ENCODE peak calls at places on chromosomes 11 and 22, in eight cellular contexts. B, T, V, U, K, I, L and W are unnamed samples.

GRCh38 chr11:24828938-24829337 is 332.1 kb downstream of the LUZP2 start:
- DNase-seq in B (no peak), T (no peak), V (no peak), U (no peak), K (no peak), I (no peak), L (no peak), W (no peak)

GRCh38 chr22:46508391-46508999 is 28.9 kb downstream of the CELSR1 start:
- DNase-seq in B (no peak), T (no peak), V (no peak), U (no peak), K (no peak), I (no peak), L (no peak), W (no peak)

GRCh38 chr11:123654566-123655081 is at the start of gene SCN3B:
- DNase-seq in B (peak), T (peak), V (no peak), U (no peak), K (peak), I (no peak), L (no peak), W (peak)

GRCh38 chr11:68827733-68828132 is 14.0 kb downstream of the CPT1A start:
- DNase-seq in B (no peak), T (no peak), V (no peak), U (no peak), K (no peak), I (no peak), L (no peak), W (no peak)

GRCh38 chr11:19368726-19369364 is 128.1 kb upstream of the E2F8 start:
- DNase-seq in B (peak), T (no peak), V (no peak), U (no peak), K (no peak), I (peak), L (no peak), W (peak)

GRCh38 chr22:22691716-22692701 is 47.6 kb downstream of the GGTLC2 start:
- DNase-seq in B (no peak), T (no peak), V (no peak), U (no peak), K (no peak), I (no peak), L (no peak), W (peak)

GRCh38 chr22:24418786-24419479 is 8.5 kb upstream of the ADORA2A start:
- DNase-seq in B (no peak), T (peak), V (no peak), U (no peak), K (no peak), I (no peak), L (no peak), W (no peak)

GRCh38 chr11:103877221-103877620 is 159.2 kb upstream of the DDI1 start:
- DNase-seq in B (peak), T (no peak), V (no peak), U (no peak), K (no peak), I (no peak), L (no peak), W (peak)

GRCh38 chr11:66951927-66952337 is 6.3 kb downstream of the PC start:
- DNase-seq in B (peak), T (no peak), V (no peak), U (no peak), K (no peak), I (no peak), L (no peak), W (peak)

GRCh38 chr11:38315151-38315550 is 1717.1 kb upstream of the RAG2 start:
- DNase-seq in B (no peak), T (no peak), V (no peak), U (no peak), K (no peak), I (no peak), L (no peak), W (no peak)

GRCh38 chr11:68150029-68150428 is 28.8 kb upstream of the CHKA start:
- DNase-seq in B (no peak), T (no peak), V (no peak), U (no peak), K (peak), I (no peak), L (no peak), W (no peak)

GRCh38 chr22:23525510-23525909 is 54.6 kb downstream of the IGLL1 start:
- DNase-seq in B (no peak), T (peak), V (no peak), U (no peak), K (peak), I (no peak), L (no peak), W (no peak)

GRCh38 chr22:50200333-50201190 is at the start of gene SELENOO:
- DNase-seq in B (peak), T (peak), V (peak), U (peak), K (peak), I (peak), L (peak), W (peak)

GRCh38 chr22:32804823-32805585 is 3.5 kb downstream of the TIMP3 start:
- DNase-seq in B (no peak), T (no peak), V (no peak), U (no peak), K (no peak), I (no peak), L (no peak), W (no peak)

GRCh38 chr22:35134637-35135036 is 68.7 kb downstream of the ISX start:
- DNase-seq in B (no peak), T (no peak), V (no peak), U (no peak), K (no peak), I (no peak), L (no peak), W (no peak)